ENCODE peak calls at places on chromosomes 13 and 19, in five cellular contexts. U is amygdala; E is T-helper 1 cell; S is effector memory CD4-positive, alpha-beta T cell; R is stimulated activated CD4-positive, alpha-beta T cell treated with anti-CD3 and anti-CD28 coated beads, Interleukin-15, amount 100 ng/mL, for 1 hour. Z is an unnamed sample.

GRCh38 chr13:99425485-99426341 is 75.6 kb upstream of the TM9SF2 start:
- DNase-seq in U (no peak), E (no peak), S (no peak), R (no peak), Z (no peak)

GRCh38 chr13:34340534-34340933 is 522.6 kb downstream of the RFC3 start:
- DNase-seq in U (no peak), E (no peak), S (no peak), R (no peak), Z (no peak)

GRCh38 chr19:55590621-55591020 is 8.7 kb downstream of the FIZ1 start:
- DNase-seq in U (no peak), E (no peak), S (no peak), R (no peak), Z (no peak)

GRCh38 chr19:41597600-41598041 is 21.7 kb downstream of the CEACAM21 start:
- DNase-seq in U (peak), E (peak), S (peak), R (peak), Z (peak)

GRCh38 chr13:44605275-44605674 is 29.1 kb upstream of the TSC22D1 start:
- DNase-seq in U (no peak), E (no peak), S (no peak), R (no peak), Z (no peak)

GRCh38 chr13:79612604-79613003 is 131.6 kb downstream of the NDFIP2 start:
- DNase-seq in U (no peak), E (no peak), S (no peak), R (no peak), Z (no peak)

GRCh38 chr13:25844559-25845434 is 207.0 kb downstream of the SHISA2 start:
- DNase-seq in U (no peak), E (no peak), S (no peak), R (no peak), Z (no peak)

GRCh38 chr19:6023085-6023682 is 45.2 kb upstream of the RANBP3 start:
- DNase-seq in U (no peak), E (no peak), S (no peak), R (no peak), Z (no peak)

GRCh38 chr19:17993076-17993813 is 14.7 kb upstream of the ARRDC2 start:
- DNase-seq in U (no peak), E (no peak), S (no peak), R (no peak), Z (no peak)

GRCh38 chr19:41849067-41849466 is 4.2 kb downstream of the DMRTC2 start:
- DNase-seq in U (no peak), E (no peak), S (no peak), R (no peak), Z (no peak)

GRCh38 chr13:112668924-112669323 is 20.9 kb upstream of the ATP11A start:
- DNase-seq in U (no peak), E (no peak), S (no peak), R (no peak), Z (no peak)

GRCh38 chr19:51691122-51692064 is 1.7 kb upstream of the SPACA6 start:
- DNase-seq in U (no peak), E (no peak), S (no peak), R (no peak), Z (no peak)

GRCh38 chr19:34459614-34460013 is 21.9 kb upstream of the WTIP start:
- DNase-seq in U (no peak), E (no peak), S (no peak), R (no peak), Z (no peak)

GRCh38 chr13:78979349-78979748 is 320.4 kb upstream of the OBI1 start:
- DNase-seq in U (no peak), E (no peak), S (no peak), R (no peak), Z (no peak)

GRCh38 chr13:108902557-108903155 is 273.2 kb downstream of the MYO16 start:
- DNase-seq in U (no peak), E (no peak), S (no peak), R (no peak), Z (no peak)